ENCODE peak calls at places on chromosome 13, in eight cellular contexts. F is endothelial cell of umbilical vein, T is HCT116, G is H1, J is GM12878, U is SK-N-SH, B is K562, K is HepG2. I is an unnamed sample.

GRCh38 chr13:79810671-79811070 is 329.7 kb downstream of the NDFIP2 start:
- DNase-seq in F (peak), T (no peak), G (no peak), J (no peak), U (no peak), B (no peak), K (no peak), I (no peak)

GRCh38 chr13:70339738-70340137 is 231.5 kb upstream of the KLHL1 start:
- DNase-seq in F (peak), T (peak), G (peak), J (no peak), U (no peak), B (peak), K (peak), I (no peak)

GRCh38 chr13:44271031-44271433 is 102.6 kb upstream of the SERP2 start:
- DNase-seq in F (no peak), T (no peak), G (no peak), J (no peak), U (no peak), B (peak), K (no peak), I (no peak)

GRCh38 chr13:75749407-75749806 is 113.3 kb downstream of the LMO7 start:
- DNase-seq in F (no peak), T (no peak), G (no peak), J (no peak), U (no peak), B (no peak), K (no peak), I (no peak)

GRCh38 chr13:46639033-46639981 is 86.3 kb downstream of the LRCH1 start:
- DNase-seq in F (no peak), T (no peak), G (no peak), J (peak), U (no peak), B (no peak), K (peak), I (no peak)

GRCh38 chr13:37194428-37194861 is 89.0 kb upstream of the CSNK1A1L start:
- DNase-seq in F (peak), T (no peak), G (no peak), J (no peak), U (no peak), B (no peak), K (no peak), I (no peak)

GRCh38 chr13:80033286-80033685 is 307.6 kb downstream of the SPRY2 start:
- DNase-seq in F (no peak), T (no peak), G (no peak), J (no peak), U (no peak), B (no peak), K (no peak), I (no peak)

GRCh38 chr13:30713133-30713532 is 22.2 kb upstream of the ALOX5AP start:
- DNase-seq in F (peak), T (no peak), G (no peak), J (no peak), U (no peak), B (peak), K (no peak), I (no peak)

GRCh38 chr13:48567521-48568331 is 34.8 kb upstream of the RCBTB2 start:
- DNase-seq in F (peak), T (no peak), G (no peak), J (no peak), U (no peak), B (no peak), K (peak), I (no peak)

GRCh38 chr13:20924758-20925394 is 22.3 kb upstream of the XPO4 start:
- DNase-seq in F (peak), T (peak), G (peak), J (no peak), U (peak), B (peak), K (peak), I (peak)

GRCh38 chr13:29918845-29919244 is 68.4 kb upstream of the UBL3 start:
- DNase-seq in F (no peak), T (no peak), G (no peak), J (no peak), U (no peak), B (no peak), K (no peak), I (no peak)

GRCh38 chr13:67184247-67184646 is 45.9 kb downstream of the PCDH9 start:
- DNase-seq in F (no peak), T (no peak), G (no peak), J (no peak), U (no peak), B (peak), K (no peak), I (no peak)

DNA sequence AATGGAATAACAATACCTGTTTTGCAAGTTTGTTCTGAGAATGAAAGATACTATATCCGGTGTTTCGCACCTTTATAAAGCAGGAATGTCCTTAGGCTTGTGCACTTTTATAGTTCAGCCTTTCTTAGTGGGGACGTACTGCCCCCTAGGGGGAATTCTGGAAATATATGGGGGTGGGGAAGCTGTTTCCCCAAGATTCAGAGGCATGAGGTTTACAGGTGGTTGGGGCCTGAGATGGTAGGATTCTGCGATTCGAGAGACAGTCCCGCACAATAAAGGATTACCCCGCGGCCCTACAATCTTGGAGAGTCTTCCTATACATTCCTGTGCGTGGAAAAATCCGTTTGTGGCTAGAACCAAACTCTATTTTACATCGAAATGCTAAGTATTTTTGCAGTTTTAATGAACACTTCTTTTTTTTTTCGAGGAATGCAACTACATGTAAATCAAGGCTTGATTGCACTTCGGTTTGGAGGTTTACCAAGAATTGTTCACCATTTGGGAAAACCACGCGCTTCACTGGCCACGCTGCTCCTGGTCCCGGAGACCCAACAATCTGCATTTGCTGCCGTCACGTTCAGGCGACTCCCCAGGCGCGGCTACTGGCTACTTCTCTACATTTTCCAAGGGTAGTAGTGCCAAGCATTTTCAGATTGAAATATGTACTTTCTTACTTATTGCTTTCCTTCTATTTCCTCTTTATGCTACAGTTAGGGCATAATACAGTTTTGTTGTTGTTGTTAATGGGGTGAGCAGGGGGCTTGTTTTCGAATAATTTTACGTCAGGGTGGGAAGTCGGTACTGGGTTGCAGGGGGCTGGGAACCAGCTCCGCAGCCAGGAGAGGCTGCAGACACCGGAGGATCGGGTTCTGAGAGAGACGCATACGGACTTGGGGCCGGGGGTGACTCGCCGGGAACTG is 830 bp downstream of the NEK5 start:
- DNase-seq in F (peak), T (peak), G (peak), J (peak), U (peak), B (peak), K (peak), I (peak)
- TF ChIP-seq POLR2AphosphoS5 in F (no peak), T (no peak), G (no peak), J (no peak), U (no peak), B (no peak), K (no peak), I (no peak)

GRCh38 chr13:24719139-24719538 is 38.9 kb downstream of the ATP12A start:
- DNase-seq in F (no peak), T (no peak), G (no peak), J (no peak), U (no peak), B (no peak), K (no peak), I (no peak)

GRCh38 chr13:24716446-24716845 is 36.2 kb downstream of the ATP12A start:
- DNase-seq in F (no peak), T (no peak), G (no peak), J (no peak), U (no peak), B (no peak), K (no peak), I (no peak)

GRCh38 chr13:24716011-24716410 is 35.8 kb downstream of the ATP12A start:
- DNase-seq in F (no peak), T (no peak), G (no peak), J (no peak), U (no peak), B (no peak), K (no peak), I (no peak)

GRCh38 chr13:24718192-24718965 is 38.2 kb downstream of the ATP12A start:
- DNase-seq in F (no peak), T (no peak), G (no peak), J (no peak), U (no peak), B (no peak), K (no peak), I (no peak)

GRCh38 chr13:24717217-24717616 is 37.0 kb downstream of the ATP12A start:
- DNase-seq in F (no peak), T (no peak), G (no peak), J (no peak), U (no peak), B (no peak), K (no peak), I (no peak)
- H3K4me3 ChIP-seq in F (no peak), T (no peak), G (no peak), J (no peak), U (no peak), B (no peak), K (no peak), I (no peak)

DNA sequence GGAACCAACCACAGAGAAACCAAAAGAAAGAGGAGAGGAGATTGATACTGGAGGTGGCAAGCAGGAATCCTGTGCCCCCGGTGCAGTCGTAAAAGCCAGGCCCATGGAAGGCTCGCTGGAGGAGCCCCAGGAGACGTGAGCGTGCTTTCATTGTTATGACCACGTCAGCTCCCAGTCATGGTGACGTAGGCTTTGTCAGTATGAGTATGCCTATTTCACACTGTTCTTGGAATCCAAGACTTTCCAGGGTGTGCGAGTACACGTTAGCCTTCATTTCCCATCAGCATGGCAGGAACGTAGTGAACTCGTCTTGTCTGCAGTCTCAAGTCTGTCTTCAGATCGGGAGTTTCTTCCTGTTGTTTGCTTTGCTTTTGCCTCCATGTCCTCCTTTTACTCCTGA is 15.4 kb upstream of the CHAMP1 start:
- DNase-seq in F (no peak), T (no peak), G (no peak), J (no peak), U (no peak), B (no peak), K (no peak), I (no peak)
- H3K9ac ChIP-seq in F (no peak), T (no peak), G (no peak), J (no peak), U (no peak), B (no peak), K (no peak), I (no peak)

DNA sequence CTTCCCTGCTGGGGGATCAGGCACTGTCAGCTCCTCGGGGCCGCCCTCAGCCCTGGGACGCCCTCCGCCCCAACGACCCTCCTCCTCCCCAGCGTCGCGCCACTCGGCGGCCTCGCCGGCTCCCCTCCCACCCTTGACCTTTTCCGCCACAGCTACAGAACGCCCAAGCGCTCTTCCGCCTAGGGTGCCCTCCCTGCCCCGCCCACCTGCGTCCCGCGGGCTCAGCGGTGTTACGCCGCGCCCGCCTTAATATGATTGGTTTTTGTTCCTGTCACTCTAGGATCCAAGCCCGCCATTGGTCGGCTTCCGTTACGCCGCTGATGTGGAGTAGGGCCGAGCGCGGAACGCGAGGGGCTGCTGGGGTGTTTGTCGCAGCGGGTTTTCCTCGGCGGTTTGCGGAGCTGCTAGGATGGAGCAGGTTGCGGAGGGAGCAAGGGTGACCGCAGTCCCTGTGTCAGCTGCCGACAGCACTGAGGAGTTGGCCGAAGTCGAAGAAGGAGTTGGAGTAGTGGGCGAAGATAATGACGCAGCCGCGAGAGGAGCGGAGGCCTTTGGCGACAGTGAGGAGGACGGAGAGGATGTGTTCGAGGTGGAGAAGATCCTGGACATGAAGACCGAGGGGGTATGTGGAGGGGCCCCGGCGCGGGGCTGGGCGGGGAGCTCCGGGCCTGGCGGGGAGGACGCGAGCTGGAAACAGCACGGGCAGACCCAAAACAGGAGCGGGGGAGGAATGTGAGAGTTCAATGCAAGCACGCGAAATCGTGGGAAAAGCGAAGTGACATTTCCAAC is at the start of gene MPHOSPH8:
- DNase-seq in F (peak), T (peak), G (peak), J (peak), U (peak), B (peak), K (peak), I (peak)
- TF ChIP-seq POLR2AphosphoS5 in F (peak), T (no peak), G (no peak), J (peak), U (peak), B (no peak), K (peak), I (peak)

GRCh38 chr13:99995503-99996176 is 14.1 kb downstream of the ZIC2 start:
- DNase-seq in F (peak), T (no peak), G (no peak), J (no peak), U (no peak), B (no peak), K (no peak), I (no peak)

GRCh38 chr13:99995104-99995502 is 13.5 kb downstream of the ZIC2 start:
- DNase-seq in F (no peak), T (no peak), G (no peak), J (no peak), U (no peak), B (no peak), K (no peak), I (no peak)

GRCh38 chr13:99992376-99992775 is 10.8 kb downstream of the ZIC2 start:
- DNase-seq in F (no peak), T (no peak), G (no peak), J (no peak), U (no peak), B (no peak), K (no peak), I (no peak)

GRCh38 chr13:99992912-99993311 is 11.3 kb downstream of the ZIC2 start:
- DNase-seq in F (no peak), T (no peak), G (no peak), J (no peak), U (no peak), B (no peak), K (no peak), I (no peak)

DNA sequence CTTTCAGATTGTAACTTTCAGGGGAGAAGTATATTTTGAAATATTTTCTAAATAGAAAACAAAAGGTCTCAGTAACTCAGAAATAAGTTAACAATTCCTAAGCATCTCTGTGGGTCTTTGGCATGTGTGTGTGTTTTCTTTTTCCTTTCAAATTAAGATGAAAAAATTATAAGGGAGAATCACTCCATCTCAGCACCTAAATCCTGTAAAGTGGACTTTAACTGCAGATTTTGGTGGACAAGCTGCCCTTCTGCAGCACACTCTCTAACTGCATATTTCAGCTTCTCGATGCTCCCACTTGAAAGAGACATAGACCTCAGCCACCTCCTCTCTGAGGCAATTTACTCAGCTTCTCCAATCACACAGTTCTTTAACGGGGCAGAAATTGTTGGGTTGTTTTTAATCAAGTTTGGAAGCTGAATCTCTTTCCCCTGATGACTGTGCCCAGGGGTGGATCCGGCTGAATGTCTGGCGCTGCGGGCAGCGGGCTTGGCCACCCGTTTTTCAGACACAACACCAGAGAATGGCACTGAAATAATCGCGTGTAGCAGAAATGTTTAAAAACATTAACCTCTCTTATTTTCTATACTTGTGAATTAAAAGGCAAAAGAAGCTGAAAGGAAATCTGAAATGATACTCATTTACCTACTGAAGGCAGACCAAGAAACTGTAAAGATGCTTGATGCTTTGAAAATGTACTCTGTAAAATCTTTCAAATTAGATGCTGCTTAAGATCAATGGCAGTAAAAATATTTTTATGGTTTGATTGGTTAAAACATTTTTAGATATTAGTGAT is 12.3 kb downstream of the ZIC2 start:
- DNase-seq in F (no peak), T (no peak), G (peak), J (no peak), U (no peak), B (no peak), K (no peak), I (no peak)
- H3K4me3 ChIP-seq in F (no peak), T (no peak), G (no peak), J (no peak), U (no peak), B (no peak), K (no peak), I (peak)

I was measured in SK-N-MC.